ENCODE peak calls at places on chromosomes 12 and 14, in four cellular contexts. S is transverse colon, C is stomach, R is endothelial cell of umbilical vein. M is an unnamed sample.

GRCh38 chr12:42953021-42953420 is 363.5 kb upstream of the PRICKLE1 start:
- DNase-seq in R (no peak), S (no peak), C (no peak), M (no peak)

GRCh38 chr12:48815281-48816110 is 2.8 kb upstream of the CACNB3 start:
- DNase-seq in S (peak), C (peak), R (peak), M (peak)

GRCh38 chr14:99420711-99421110 is 59.9 kb downstream of the SETD3 start:
- DNase-seq in S (peak), R (peak), C (peak), M (no peak)

GRCh38 chr12:123472438-123472849 is 14.5 kb downstream of the SNRNP35 start:
- DNase-seq in S (no peak), R (no peak), C (no peak), M (no peak)

GRCh38 chr14:66254066-66254465 is 232.1 kb upstream of the CCDC196 start:
- DNase-seq in S (no peak), R (no peak), C (no peak), M (no peak)

GRCh38 chr14:35215110-35215872 is 76.9 kb upstream of the PSMA6 start:
- DNase-seq in R (peak), C (no peak), S (no peak), M (no peak)

GRCh38 chr14:94638961-94639817 is 27.0 kb downstream of the SERPINA3 start:
- DNase-seq in C (no peak), R (no peak), S (no peak), M (no peak)

GRCh38 chr12:47079894-47080724 is at the start of gene AMIGO2:
- DNase-seq in R (peak), S (peak), C (peak), M (peak)

GRCh38 chr14:56809262-56810215 is 740 bp downstream of the OTX2 start:
- DNase-seq in C (no peak), R (no peak), S (no peak), M (no peak)

GRCh38 chr14:66401447-66402095 is 84.6 kb upstream of the CCDC196 start:
- DNase-seq in S (no peak), C (no peak), R (peak), M (no peak)

GRCh38 chr12:67091204-67091603 is 178.0 kb upstream of the CAND1 start:
- DNase-seq in S (no peak), C (no peak), R (no peak), M (no peak)
- TF ChIP-seq CTCF in S (no peak), C (no peak), R (no peak), M (no peak)

GRCh38 chr12:44526655-44527199 is 349.4 kb downstream of the NELL2 start:
- DNase-seq in C (no peak), S (no peak), R (no peak), M (no peak)
- TF ChIP-seq CTCF in C (no peak), S (no peak), R (no peak), M (no peak)

GRCh38 chr12:88202500-88202899 is 60.4 kb downstream of the TMTC3 start:
- DNase-seq in R (no peak), S (no peak), C (no peak), M (no peak)
- TF ChIP-seq CTCF in R (no peak), S (no peak), C (no peak), M (no peak)

GRCh38 chr12:20142956-20143355 is 225.4 kb upstream of the PDE3A start:
- DNase-seq in R (no peak), C (no peak), S (no peak), M (no peak)
- TF ChIP-seq CTCF in R (peak), C (no peak), S (no peak), M (no peak)

GRCh38 chr14:55432628-55433027 is 7.8 kb downstream of the TBPL2 start:
- DNase-seq in C (no peak), R (no peak), S (no peak), M (no peak)

GRCh38 chr14:55427439-55427838 is 13.0 kb downstream of the TBPL2 start:
- DNase-seq in C (no peak), S (no peak), R (no peak), M (no peak)

GRCh38 chr14:55433880-55434804 is 6.3 kb downstream of the TBPL2 start:
- DNase-seq in S (no peak), R (no peak), C (no peak), M (no peak)

GRCh38 chr14:55426881-55427280 is 13.5 kb downstream of the TBPL2 start:
- DNase-seq in R (no peak), S (no peak), C (no peak), M (no peak)

GRCh38 chr14:55430024-55430690 is 10.3 kb downstream of the TBPL2 start:
- DNase-seq in C (no peak), R (peak), S (peak), M (peak)
- TF ChIP-seq CTCF in C (peak), R (peak), S (peak), M (peak)

DNA sequence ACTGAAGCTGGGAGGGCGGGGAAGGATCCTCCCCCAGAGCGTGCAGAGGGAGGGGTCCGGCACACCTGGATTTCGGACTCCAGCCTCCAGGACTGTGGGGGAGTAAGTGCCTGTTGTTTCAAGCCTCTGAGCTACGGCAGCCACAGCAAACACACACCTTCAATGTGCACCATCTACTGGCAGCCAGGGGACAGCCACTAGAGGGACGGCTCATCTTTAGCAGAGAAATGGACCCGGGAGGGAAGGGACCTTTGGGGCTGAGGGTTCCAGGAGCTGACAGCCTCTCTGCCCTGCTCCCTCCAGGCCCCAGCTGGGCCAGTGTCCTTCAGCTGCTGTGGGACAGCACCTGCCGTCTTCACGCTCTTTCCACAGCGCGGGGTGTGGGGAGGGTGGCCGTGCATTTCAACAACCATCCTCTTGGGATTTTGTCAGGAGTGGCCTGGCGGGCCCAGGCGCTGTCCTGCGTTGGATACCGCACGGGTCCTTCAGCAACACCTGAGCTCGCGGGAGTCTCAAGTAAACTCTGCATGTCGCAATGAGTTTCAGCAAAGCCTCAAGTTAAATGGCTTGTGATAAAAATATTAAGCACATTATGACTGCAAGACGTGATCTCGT is 209.2 kb upstream of the C14orf180 start:
- DNase-seq in S (no peak), R (peak), C (peak), M (no peak)
- TF ChIP-seq CTCF in S (no peak), R (peak), C (no peak), M (no peak)

GRCh38 chr14:75587388-75587787 is 9.0 kb downstream of the FLVCR2 start:
- DNase-seq in R (no peak), C (no peak), S (no peak), M (no peak)

GRCh38 chr14:75589896-75590295 is 11.5 kb downstream of the FLVCR2 start:
- DNase-seq in S (no peak), R (no peak), C (no peak), M (no peak)

GRCh38 chr14:75595211-75595610 is 16.8 kb downstream of the FLVCR2 start:
- DNase-seq in S (no peak), C (no peak), R (no peak), M (no peak)

GRCh38 chr14:75591987-75592575 is 13.7 kb downstream of the FLVCR2 start:
- DNase-seq in S (no peak), R (no peak), C (no peak), M (no peak)

GRCh38 chr14:75591331-75591946 is 13.0 kb downstream of the FLVCR2 start:
- DNase-seq in R (no peak), S (no peak), C (no peak), M (no peak)
- TF ChIP-seq CTCF in R (peak), S (no peak), C (no peak), M (no peak)